ENCODE peak calls at places on chromosomes 11 and 22, in four cellular contexts. One of them, this sample, is unnamed.
A peak's percentile ranks its signal among the peaks of the same experiment; 100 is the strongest.

GRCh38 chr22:18023509-18024275 is 669 bp downstream of the MICAL3 start:
- DNase-seq in effector memory CD4-positive, alpha-beta T cell: no peak
- DNase-seq in A549: peak; percentile 76
- DNase-seq in naive thymus-derived CD4-positive, alpha-beta T cell: peak; percentile 12
- DNase-seq in this sample: peak; percentile 94

GRCh38 chr22:31950226-31950625 is 5.9 kb downstream of the YWHAH start:
- DNase-seq in effector memory CD4-positive, alpha-beta T cell: no peak
- DNase-seq in A549: no peak
- DNase-seq in naive thymus-derived CD4-positive, alpha-beta T cell: no peak
- DNase-seq in this sample: no peak

GRCh38 chr11:120119121-120119520 is 18.8 kb downstream of the TRIM29 start:
- DNase-seq in effector memory CD4-positive, alpha-beta T cell: no peak
- DNase-seq in A549: no peak
- DNase-seq in naive thymus-derived CD4-positive, alpha-beta T cell: no peak
- DNase-seq in this sample: no peak

GRCh38 chr22:37148742-37149665 is 712 bp downstream of the IL2RB start:
- DNase-seq in effector memory CD4-positive, alpha-beta T cell: no peak
- DNase-seq in A549: no peak
- DNase-seq in naive thymus-derived CD4-positive, alpha-beta T cell: no peak
- DNase-seq in this sample: peak; percentile 15

GRCh38 chr22:49018601-49019000 is 809.1 kb downstream of the BRD1 start:
- DNase-seq in effector memory CD4-positive, alpha-beta T cell: no peak
- DNase-seq in A549: no peak
- DNase-seq in naive thymus-derived CD4-positive, alpha-beta T cell: no peak
- DNase-seq in this sample: peak; percentile 29

GRCh38 chr11:87870081-87870480 is 305.2 kb downstream of the RAB38 start:
- DNase-seq in effector memory CD4-positive, alpha-beta T cell: no peak
- DNase-seq in A549: no peak
- DNase-seq in naive thymus-derived CD4-positive, alpha-beta T cell: no peak
- DNase-seq in this sample: no peak

GRCh38 chr11:29482510-29482909 is 534.3 kb downstream of the KCNA4 start:
- DNase-seq in effector memory CD4-positive, alpha-beta T cell: no peak
- DNase-seq in A549: no peak
- DNase-seq in naive thymus-derived CD4-positive, alpha-beta T cell: no peak
- DNase-seq in this sample: no peak

GRCh38 chr22:21669026-21669425 is 3.2 kb downstream of the PPIL2 start:
- DNase-seq in effector memory CD4-positive, alpha-beta T cell: no peak
- DNase-seq in A549: no peak
- DNase-seq in naive thymus-derived CD4-positive, alpha-beta T cell: no peak
- DNase-seq in this sample: no peak

GRCh38 chr11:117585631-117586030 is 211.4 kb downstream of the DSCAML1 start:
- DNase-seq in effector memory CD4-positive, alpha-beta T cell: no peak
- DNase-seq in A549: no peak
- DNase-seq in naive thymus-derived CD4-positive, alpha-beta T cell: no peak
- DNase-seq in this sample: no peak

GRCh38 chr11:110092577-110093406 is at the start of gene ZC3H12C:
- DNase-seq in effector memory CD4-positive, alpha-beta T cell: no peak
- DNase-seq in A549: peak; percentile 47
- DNase-seq in naive thymus-derived CD4-positive, alpha-beta T cell: peak; percentile 33
- DNase-seq in this sample: peak; percentile 93

GRCh38 chr11:45846974-45847907 is at the start of gene CRY2:
- DNase-seq in effector memory CD4-positive, alpha-beta T cell: peak; percentile 98
- DNase-seq in A549: peak; percentile 90
- DNase-seq in naive thymus-derived CD4-positive, alpha-beta T cell: peak; percentile 98
- DNase-seq in this sample: peak; percentile 100

GRCh38 chr22:38503021-38503420 is 3.1 kb downstream of the DDX17 start:
- DNase-seq in effector memory CD4-positive, alpha-beta T cell: no peak
- DNase-seq in A549: no peak
- DNase-seq in naive thymus-derived CD4-positive, alpha-beta T cell: no peak
- DNase-seq in this sample: no peak
- H3K4me3 ChIP-seq in effector memory CD4-positive, alpha-beta T cell: peak overlapping the region; percentile 96
- H3K4me3 ChIP-seq in A549: peak overlapping the region; percentile 14
- H3K4me3 ChIP-seq in naive thymus-derived CD4-positive, alpha-beta T cell: peak overlapping the region; percentile 88
- H3K4me3 ChIP-seq in this sample: peak overlapping the region; percentile 96

GRCh38 chr11:1748467-1749019 is 1.9 kb downstream of the IFITM10 start:
- DNase-seq in effector memory CD4-positive, alpha-beta T cell: no peak
- DNase-seq in A549: no peak
- DNase-seq in naive thymus-derived CD4-positive, alpha-beta T cell: no peak
- DNase-seq in this sample: no peak

GRCh38 chr11:1750481-1750839 is at the start of gene IFITM10:
- DNase-seq in effector memory CD4-positive, alpha-beta T cell: no peak
- DNase-seq in A549: no peak
- DNase-seq in naive thymus-derived CD4-positive, alpha-beta T cell: no peak
- DNase-seq in this sample: no peak

GRCh38 chr11:1749020-1749758 is 1.2 kb downstream of the IFITM10 start:
- DNase-seq in effector memory CD4-positive, alpha-beta T cell: no peak
- DNase-seq in A549: no peak
- DNase-seq in naive thymus-derived CD4-positive, alpha-beta T cell: no peak
- DNase-seq in this sample: peak; percentile 55

GRCh38 chr11:1750840-1751520 is 585 bp upstream of the IFITM10 start:
- DNase-seq in effector memory CD4-positive, alpha-beta T cell: no peak
- DNase-seq in A549: no peak
- DNase-seq in naive thymus-derived CD4-positive, alpha-beta T cell: no peak
- DNase-seq in this sample: no peak

GRCh38 chr11:1749787-1750351 is 526 bp downstream of the IFITM10 start:
- DNase-seq in effector memory CD4-positive, alpha-beta T cell: no peak
- DNase-seq in A549: peak; percentile 42
- DNase-seq in naive thymus-derived CD4-positive, alpha-beta T cell: no peak
- DNase-seq in this sample: no peak
- H3K27ac ChIP-seq in effector memory CD4-positive, alpha-beta T cell: no peak overlapping the region
- H3K27ac ChIP-seq in A549: no peak overlapping the region
- H3K27ac ChIP-seq in naive thymus-derived CD4-positive, alpha-beta T cell: no peak overlapping the region
- H3K27ac ChIP-seq in this sample: no peak overlapping the region

GRCh38 chr22:20133930-20134549 is 2.4 kb downstream of the ZDHHC8 start:
- DNase-seq in effector memory CD4-positive, alpha-beta T cell: no peak
- DNase-seq in A549: no peak
- DNase-seq in naive thymus-derived CD4-positive, alpha-beta T cell: no peak
- DNase-seq in this sample: peak; percentile 63
- H3K4me1 ChIP-seq in effector memory CD4-positive, alpha-beta T cell: peaks cover 17% of the 10 kb centered on the region
- H3K4me1 ChIP-seq in A549: peaks cover 7% of the 10 kb centered on the region
- H3K4me1 ChIP-seq in naive thymus-derived CD4-positive, alpha-beta T cell: peaks cover 20% of the 10 kb centered on the region
- H3K4me1 ChIP-seq in this sample: peaks cover 20% of the 10 kb centered on the region

GRCh38 chr11:65380460-65381126 is 1.9 kb downstream of the SLC25A45 start:
- DNase-seq in effector memory CD4-positive, alpha-beta T cell: no peak
- DNase-seq in A549: no peak
- DNase-seq in naive thymus-derived CD4-positive, alpha-beta T cell: no peak
- DNase-seq in this sample: no peak
- H3K4me3 ChIP-seq in effector memory CD4-positive, alpha-beta T cell: no peak overlapping the region
- H3K4me3 ChIP-seq in A549: peak overlapping the region; percentile 46
- H3K4me3 ChIP-seq in naive thymus-derived CD4-positive, alpha-beta T cell: no peak overlapping the region
- H3K4me3 ChIP-seq in this sample: no peak overlapping the region